ENCODE peak calls at places on chromosome 7, in six cellular contexts. One of them, this sample, is unnamed.

GRCh38 chr7:2513702-2514101 is 5.9 kb upstream of the LFNG start:
- DNase-seq in cardiac muscle cell: no peak
- DNase-seq in IMR-90: no peak
- DNase-seq in choroid plexus epithelial cell: no peak
- DNase-seq in Peyer's patch: no peak
- DNase-seq in RWPE1: no peak
- DNase-seq in this sample: no peak

GRCh38 chr7:332646-333398 is 42.9 kb downstream of the FOXL3 start:
- DNase-seq in cardiac muscle cell: peak
- DNase-seq in IMR-90: peak
- DNase-seq in choroid plexus epithelial cell: peak
- DNase-seq in Peyer's patch: peak
- DNase-seq in RWPE1: peak
- DNase-seq in this sample: peak

GRCh38 chr7:41481353-41481752 is 221.5 kb downstream of the INHBA start:
- DNase-seq in cardiac muscle cell: no peak
- DNase-seq in IMR-90: peak
- DNase-seq in choroid plexus epithelial cell: peak
- DNase-seq in Peyer's patch: no peak
- DNase-seq in RWPE1: no peak
- DNase-seq in this sample: no peak

GRCh38 chr7:135925205-135925604 is 52.0 kb downstream of the MTPN start:
- DNase-seq in cardiac muscle cell: peak
- DNase-seq in IMR-90: peak
- DNase-seq in choroid plexus epithelial cell: peak
- DNase-seq in Peyer's patch: no peak
- DNase-seq in RWPE1: no peak
- DNase-seq in this sample: no peak

GRCh38 chr7:4084271-4084670 is 597.8 kb upstream of the FOXK1 start:
- DNase-seq in cardiac muscle cell: no peak
- DNase-seq in IMR-90: no peak
- DNase-seq in choroid plexus epithelial cell: no peak
- DNase-seq in Peyer's patch: no peak
- DNase-seq in RWPE1: no peak
- DNase-seq in this sample: no peak

GRCh38 chr7:53422291-53422690 is 386.9 kb downstream of the POM121L12 start:
- DNase-seq in cardiac muscle cell: no peak
- DNase-seq in IMR-90: no peak
- DNase-seq in choroid plexus epithelial cell: no peak
- DNase-seq in Peyer's patch: no peak
- DNase-seq in RWPE1: no peak
- DNase-seq in this sample: no peak

GRCh38 chr7:1124816-1125602 is 35.0 kb downstream of the ZFAND2A start:
- DNase-seq in cardiac muscle cell: no peak
- DNase-seq in IMR-90: no peak
- DNase-seq in choroid plexus epithelial cell: no peak
- DNase-seq in Peyer's patch: no peak
- DNase-seq in RWPE1: peak
- DNase-seq in this sample: no peak

GRCh38 chr7:159067870-159068787 is 76.5 kb downstream of the VIPR2 start:
- DNase-seq in cardiac muscle cell: peak
- DNase-seq in IMR-90: no peak
- DNase-seq in choroid plexus epithelial cell: peak
- DNase-seq in Peyer's patch: no peak
- DNase-seq in RWPE1: no peak
- DNase-seq in this sample: no peak

GRCh38 chr7:50552139-50552538 is 13.1 kb downstream of the DDC start:
- DNase-seq in cardiac muscle cell: no peak
- DNase-seq in IMR-90: no peak
- DNase-seq in choroid plexus epithelial cell: no peak
- DNase-seq in Peyer's patch: no peak
- DNase-seq in RWPE1: no peak
- DNase-seq in this sample: no peak

GRCh38 chr7:286278-286677 is 3.7 kb upstream of the FOXL3 start:
- DNase-seq in cardiac muscle cell: no peak
- DNase-seq in IMR-90: no peak
- DNase-seq in choroid plexus epithelial cell: no peak
- DNase-seq in Peyer's patch: no peak
- DNase-seq in RWPE1: no peak
- DNase-seq in this sample: no peak

DNA sequence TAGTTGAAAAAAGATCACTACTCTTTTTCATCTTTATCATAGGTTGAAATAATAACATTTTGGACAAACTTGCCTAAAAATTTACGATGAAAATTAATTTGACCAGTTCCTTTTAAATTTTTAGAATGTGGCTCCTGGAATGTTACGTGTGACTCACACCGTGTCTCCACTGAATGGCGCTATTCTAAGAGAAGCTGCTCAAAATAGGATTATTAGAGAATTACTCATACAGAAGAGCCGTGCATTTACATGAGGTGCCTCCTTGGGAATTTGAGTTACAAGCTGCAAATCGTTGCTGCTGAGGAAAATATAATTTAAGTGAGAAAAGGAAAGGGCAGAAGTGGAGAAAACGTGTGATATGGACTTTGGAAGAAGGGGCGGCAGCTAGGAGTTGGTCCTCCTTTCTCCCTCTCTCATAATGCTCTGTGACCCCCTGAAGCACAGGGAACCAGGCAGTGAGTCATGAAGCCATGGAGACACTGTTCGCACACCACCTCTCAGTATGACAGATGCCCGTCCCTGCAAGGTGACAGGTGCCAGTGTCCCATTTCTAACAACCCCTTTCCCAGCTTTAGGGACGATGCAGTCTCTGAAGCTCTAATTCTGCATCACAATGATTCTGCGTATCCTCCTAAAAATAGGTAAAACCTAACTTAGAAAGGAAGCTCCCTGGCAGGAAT is 323.2 kb upstream of the COBL start:
- DNase-seq in cardiac muscle cell: no peak
- DNase-seq in IMR-90: no peak
- DNase-seq in choroid plexus epithelial cell: no peak
- DNase-seq in Peyer's patch: no peak
- DNase-seq in RWPE1: peak
- DNase-seq in this sample: no peak
- TF ChIP-seq CTCF in cardiac muscle cell: no peak
- TF ChIP-seq CTCF in IMR-90: no peak
- TF ChIP-seq CTCF in choroid plexus epithelial cell: no peak
- TF ChIP-seq CTCF in Peyer's patch: no peak
- TF ChIP-seq CTCF in RWPE1: no peak
- TF ChIP-seq CTCF in this sample: no peak

GRCh38 chr7:142909921-142910521 is 23.5 kb downstream of the TRPV5 start:
- DNase-seq in cardiac muscle cell: no peak
- DNase-seq in IMR-90: no peak
- DNase-seq in choroid plexus epithelial cell: no peak
- DNase-seq in Peyer's patch: no peak
- DNase-seq in RWPE1: no peak
- DNase-seq in this sample: no peak
- TF ChIP-seq CTCF in cardiac muscle cell: no peak
- TF ChIP-seq CTCF in IMR-90: no peak
- TF ChIP-seq CTCF in choroid plexus epithelial cell: no peak
- TF ChIP-seq CTCF in Peyer's patch: no peak
- TF ChIP-seq CTCF in RWPE1: no peak
- TF ChIP-seq CTCF in this sample: no peak

GRCh38 chr7:106326594-106327537 is 42.1 kb upstream of the NAMPT start:
- DNase-seq in cardiac muscle cell: no peak
- DNase-seq in IMR-90: peak
- DNase-seq in choroid plexus epithelial cell: peak
- DNase-seq in Peyer's patch: no peak
- DNase-seq in RWPE1: no peak
- DNase-seq in this sample: no peak
- TF ChIP-seq CTCF in cardiac muscle cell: no peak
- TF ChIP-seq CTCF in IMR-90: no peak
- TF ChIP-seq CTCF in choroid plexus epithelial cell: no peak
- TF ChIP-seq CTCF in Peyer's patch: no peak
- TF ChIP-seq CTCF in RWPE1: no peak
- TF ChIP-seq CTCF in this sample: no peak

GRCh38 chr7:55254242-55254595 is 110.9 kb upstream of the LANCL2 start:
- DNase-seq in cardiac muscle cell: no peak
- DNase-seq in IMR-90: no peak
- DNase-seq in choroid plexus epithelial cell: no peak
- DNase-seq in Peyer's patch: no peak
- DNase-seq in RWPE1: no peak
- DNase-seq in this sample: no peak
- TF ChIP-seq CTCF in cardiac muscle cell: no peak
- TF ChIP-seq CTCF in IMR-90: no peak
- TF ChIP-seq CTCF in choroid plexus epithelial cell: no peak
- TF ChIP-seq CTCF in Peyer's patch: no peak
- TF ChIP-seq CTCF in RWPE1: no peak
- TF ChIP-seq CTCF in this sample: no peak

DNA sequence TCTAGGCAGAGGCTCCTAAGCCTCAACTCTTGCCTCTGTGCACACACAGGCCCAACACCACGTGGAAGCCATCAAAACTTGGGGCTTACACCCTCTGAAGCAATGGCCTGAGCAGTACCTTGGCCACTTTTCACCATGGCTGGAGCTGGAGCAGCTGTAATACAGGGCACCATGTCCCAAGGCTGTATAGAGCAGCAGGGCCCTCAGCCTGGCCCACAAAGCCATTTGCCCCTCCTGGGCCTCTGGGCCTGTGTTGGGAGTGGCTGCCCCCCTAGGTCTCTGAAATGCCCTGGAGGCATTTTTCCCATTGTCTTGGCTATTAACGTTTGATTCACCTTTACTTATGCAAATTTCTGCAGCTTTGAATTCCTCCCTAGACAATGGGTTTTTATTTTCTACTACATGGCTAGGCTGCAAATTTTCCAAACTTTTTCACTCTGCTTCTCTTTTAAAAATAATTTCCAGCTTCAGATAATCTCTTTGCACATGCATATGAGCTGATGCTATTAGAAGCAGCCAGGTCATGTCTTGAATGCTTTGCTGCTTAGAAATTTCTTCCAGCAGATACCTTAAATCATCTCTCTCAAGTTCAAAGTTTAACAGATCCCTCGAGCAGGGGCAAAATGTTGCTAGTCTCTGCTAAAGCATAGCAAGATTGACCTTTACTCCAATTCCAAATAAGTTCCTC is 5.7 kb upstream of the CCDC201 start:
- DNase-seq in cardiac muscle cell: no peak
- DNase-seq in IMR-90: no peak
- DNase-seq in choroid plexus epithelial cell: no peak
- DNase-seq in Peyer's patch: no peak
- DNase-seq in RWPE1: no peak
- DNase-seq in this sample: no peak
- TF ChIP-seq CTCF in cardiac muscle cell: no peak
- TF ChIP-seq CTCF in IMR-90: no peak
- TF ChIP-seq CTCF in choroid plexus epithelial cell: no peak
- TF ChIP-seq CTCF in Peyer's patch: no peak
- TF ChIP-seq CTCF in RWPE1: no peak
- TF ChIP-seq CTCF in this sample: no peak

DNA sequence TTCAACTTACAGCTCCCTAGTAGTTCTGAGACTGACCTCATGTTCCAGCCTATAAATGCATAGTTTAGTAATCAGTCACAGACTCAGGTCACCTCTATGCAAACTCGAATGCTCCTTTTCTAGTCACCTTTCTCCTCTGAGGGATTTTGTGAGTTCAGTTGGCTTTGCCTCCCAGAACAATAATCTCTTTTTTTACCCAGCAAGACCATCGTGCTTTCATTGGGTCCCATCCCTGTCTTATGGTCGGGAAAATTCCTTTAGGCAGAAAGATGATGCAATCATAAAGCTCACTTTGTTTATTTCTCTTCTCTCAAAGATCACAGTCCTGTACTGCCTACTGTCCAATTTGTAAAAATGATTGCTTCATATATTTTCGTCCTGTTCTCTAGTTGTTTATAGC is 38.4 kb downstream of the TWIST1 start:
- DNase-seq in cardiac muscle cell: peak
- DNase-seq in IMR-90: peak
- DNase-seq in choroid plexus epithelial cell: peak
- DNase-seq in Peyer's patch: no peak
- DNase-seq in RWPE1: peak
- DNase-seq in this sample: peak
- TF ChIP-seq CTCF in cardiac muscle cell: no peak
- TF ChIP-seq CTCF in IMR-90: no peak
- TF ChIP-seq CTCF in choroid plexus epithelial cell: no peak
- TF ChIP-seq CTCF in Peyer's patch: no peak
- TF ChIP-seq CTCF in RWPE1: no peak
- TF ChIP-seq CTCF in this sample: no peak

DNA sequence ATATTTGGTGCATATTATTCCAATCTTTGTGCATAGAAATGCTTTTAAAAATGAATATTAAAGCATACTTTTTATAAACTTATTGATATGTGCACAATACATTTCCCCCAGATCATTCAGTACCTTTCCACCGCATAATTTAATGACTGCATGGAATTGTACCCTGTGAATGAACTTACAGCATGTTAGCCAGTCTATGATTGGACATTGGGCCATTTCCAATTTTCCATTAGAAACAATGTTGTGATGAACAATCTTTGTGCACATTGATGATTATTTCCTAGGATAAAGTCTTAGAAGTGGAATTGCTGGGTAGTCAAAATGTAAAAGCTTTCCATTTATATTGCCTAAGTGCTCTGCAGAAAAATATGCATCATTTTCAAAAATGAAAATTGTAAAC is 136.2 kb downstream of the WNT2 start:
- DNase-seq in cardiac muscle cell: no peak
- DNase-seq in IMR-90: no peak
- DNase-seq in choroid plexus epithelial cell: no peak
- DNase-seq in Peyer's patch: no peak
- DNase-seq in RWPE1: no peak
- DNase-seq in this sample: no peak
- TF ChIP-seq CTCF in cardiac muscle cell: no peak
- TF ChIP-seq CTCF in IMR-90: no peak
- TF ChIP-seq CTCF in choroid plexus epithelial cell: no peak
- TF ChIP-seq CTCF in Peyer's patch: no peak
- TF ChIP-seq CTCF in RWPE1: no peak
- TF ChIP-seq CTCF in this sample: no peak

This sample was measured in Calu3.